ENCODE peak calls at places on chromosomes 4 and X, in ten cellular contexts. K is mesenchymal stem cell; M is thoracic aorta; S is breast epithelium; L is right lobe of liver; Q is naive thymus-derived CD4-positive, alpha-beta T cell; T is psoas muscle; N is transverse colon; G is stomach; P is neuronal stem cell. U is an unnamed sample.

GRCh38 chrX:137052641-137053235 is 18.9 kb upstream of the GPR101 start:
- DNase-seq in Q (no peak), N (no peak), L (no peak), P (no peak), K (no peak), G (no peak), M (no peak), S (no peak), T (no peak), U (no peak)

GRCh38 chr4:43089730-43090129 is 197.2 kb downstream of the GRXCR1 start:
- DNase-seq in N (no peak), S (no peak), L (no peak), P (no peak), M (no peak), Q (no peak), K (no peak), T (no peak), G (no peak), U (no peak)

GRCh38 chr4:55993994-55994657 is 45.4 kb downstream of the CEP135 start:
- DNase-seq in K (no peak), S (no peak), M (no peak), Q (no peak), G (no peak), N (no peak), L (no peak), T (no peak), P (no peak), U (no peak)

GRCh38 chrX:39484159-39484558 is 613.6 kb downstream of the BCOR start:
- DNase-seq in N (no peak), G (no peak), M (no peak), T (no peak), P (no peak), S (no peak), K (no peak), Q (no peak), L (no peak), U (no peak)

GRCh38 chr4:8765631-8766590 is 105.7 kb downstream of the HMX1 start:
- DNase-seq in P (no peak), M (no peak), K (no peak), T (peak; percentile 17), L (no peak), S (peak; percentile 43), N (no peak), G (no peak), Q (no peak), U (no peak)

GRCh38 chr4:78829296-78829695 is 53.1 kb downstream of the BMP2K start:
- DNase-seq in T (no peak), K (no peak), S (no peak), M (no peak), G (no peak), L (no peak), Q (no peak), N (no peak), P (no peak), U (no peak)

GRCh38 chrX:30888526-30889146 is 418 bp downstream of the TAB3 start:
- DNase-seq in M (no peak), K (peak; percentile 21), T (no peak), Q (peak; percentile 8), G (no peak), S (no peak), L (no peak), N (peak; percentile 14), P (no peak), U (no peak)

GRCh38 chr4:94877973-94878372 is 120.2 kb downstream of the BMPR1B start:
- DNase-seq in S (no peak), P (no peak), K (peak; percentile 43), T (no peak), N (no peak), Q (no peak), G (no peak), M (no peak), L (no peak), U (no peak)

GRCh38 chr4:71026086-71026485 is 32.6 kb downstream of the DCK start:
- DNase-seq in Q (no peak), T (no peak), G (no peak), K (peak; percentile 87), M (no peak), S (no peak), L (no peak), N (no peak), P (no peak), U (no peak)

GRCh38 chrX:72053508-72053907 is 78.2 kb downstream of the RTL5 start:
- DNase-seq in L (no peak), N (no peak), K (no peak), P (no peak), T (no peak), M (no peak), S (no peak), G (no peak), Q (no peak), U (no peak)

GRCh38 chr4:133150643-133151300 is 1.7 kb downstream of the PCDH10 start:
- DNase-seq in S (no peak), T (peak; percentile 52), Q (no peak), G (no peak), M (no peak), L (no peak), K (peak; percentile 38), N (no peak), P (no peak), U (no peak)

GRCh38 chrX:154596290-154596929 is 11.5 kb downstream of the CTAG1A start:
- DNase-seq in K (peak; percentile 31), T (no peak), Q (no peak), G (no peak), L (no peak), M (no peak), S (no peak), N (no peak), P (peak; percentile 31), U (no peak)

GRCh38 chr4:110737931-110738330 is 115.1 kb upstream of the PITX2 start:
- DNase-seq in Q (no peak), N (no peak), S (no peak), G (no peak), P (no peak), L (no peak), M (no peak), T (no peak), K (no peak), U (no peak)

GRCh38 chrX:40474205-40474626 is 106.6 kb upstream of the ATP6AP2 start:
- DNase-seq in N (no peak), Q (no peak), T (no peak), P (peak; percentile 65), G (peak; percentile 27), M (no peak), S (peak; percentile 57), K (peak; percentile 49), L (peak; percentile 40), U (peak; percentile 54)

GRCh38 chr4:69531251-69531650 is 35.5 kb upstream of the UGT2B4 start:
- DNase-seq in M (no peak), S (no peak), K (no peak), P (no peak), N (no peak), T (no peak), L (no peak), Q (no peak), G (no peak), U (no peak)

GRCh38 chr4:44632733-44633132 is 18.7 kb downstream of the YIPF7 start:
- DNase-seq in P (no peak), S (no peak), M (no peak), Q (no peak), T (no peak), L (no peak), G (no peak), K (no peak), N (no peak), U (no peak)

DNA sequence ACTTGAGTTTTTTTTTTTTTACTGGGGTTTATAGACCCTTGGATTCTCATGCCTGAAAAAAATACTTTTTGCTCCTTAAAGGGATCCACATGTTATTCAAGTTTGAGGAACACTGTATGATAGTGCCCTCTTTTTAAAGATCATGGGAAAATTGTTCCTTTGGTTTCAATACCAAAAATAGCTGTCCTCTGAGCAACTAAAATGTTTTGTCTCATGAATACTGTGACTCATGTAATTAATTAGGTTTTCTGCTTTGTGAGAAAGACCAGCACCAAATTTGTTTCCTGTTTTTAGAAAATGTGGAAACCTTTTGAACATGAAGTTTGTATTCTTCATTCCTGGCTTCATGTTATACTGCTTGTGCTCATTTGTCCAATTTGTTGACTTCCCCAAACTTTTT is 127.5 kb upstream of the SH3RF1 start:
- DNase-seq in N (no peak), G (no peak), S (no peak), M (no peak), P (no peak), T (no peak), L (no peak), K (peak; percentile 87), Q (no peak), U (no peak)
- H3K27ac ChIP-seq in N (no peak overlapping the region), G (no peak overlapping the region), S (no peak overlapping the region), M (no peak overlapping the region), P (no peak overlapping the region), T (no peak overlapping the region), L (no peak overlapping the region), K (no peak overlapping the region), Q (no peak overlapping the region), U (no peak overlapping the region)

DNA sequence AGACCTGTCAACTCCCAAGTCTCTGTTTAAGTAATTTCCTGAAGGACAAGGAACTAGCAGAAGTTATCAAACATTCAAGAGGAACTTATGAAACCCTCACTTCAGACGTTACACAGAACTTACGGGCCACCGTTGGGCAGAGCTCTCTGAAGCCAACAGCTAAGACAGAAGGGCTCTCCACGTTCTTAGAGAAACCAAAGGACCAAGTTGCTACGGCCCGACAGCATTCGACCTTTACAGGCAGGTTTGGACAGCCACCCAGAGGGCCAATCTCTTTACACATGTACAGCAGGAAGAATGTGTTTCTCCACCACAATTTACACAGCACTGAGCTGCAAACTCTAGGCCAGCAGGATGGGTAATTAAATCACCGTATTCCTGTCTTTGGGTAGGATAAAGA is 705.1 kb upstream of the GRID2 start:
- DNase-seq in K (no peak), S (no peak), M (no peak), G (no peak), Q (no peak), N (no peak), T (no peak), L (no peak), P (no peak), U (no peak)
- H3K36me3 ChIP-seq in K (no peaks in the 10 kb centered on the region), S (no peaks in the 10 kb centered on the region), M (no peaks in the 10 kb centered on the region), G (no peaks in the 10 kb centered on the region), Q (no peaks in the 10 kb centered on the region), N (no peaks in the 10 kb centered on the region), T (no peaks in the 10 kb centered on the region), L (no peaks in the 10 kb centered on the region), P (no peaks in the 10 kb centered on the region), U (no peaks in the 10 kb centered on the region)

DNA sequence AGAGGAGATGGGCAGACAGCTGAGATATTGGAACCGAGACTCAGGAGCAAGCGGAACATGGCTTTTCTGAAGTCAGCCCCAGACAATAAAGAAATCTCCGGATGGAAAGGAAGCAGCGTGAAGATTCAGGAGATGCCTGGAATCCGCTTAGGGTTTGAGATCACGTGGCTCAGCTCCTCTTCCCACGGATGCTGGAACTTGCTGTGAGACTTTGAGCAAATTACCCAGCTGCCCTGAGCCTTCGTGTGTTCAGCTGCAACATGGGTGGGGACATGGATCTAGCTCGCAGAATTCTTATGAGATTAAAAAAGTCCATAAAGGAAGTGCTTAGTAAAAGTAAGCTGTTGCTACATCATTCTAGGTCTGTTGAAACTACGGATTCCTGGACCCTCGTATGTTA is 55.8 kb upstream of the STIM2 start:
- DNase-seq in G (no peak), Q (no peak), N (no peak), S (no peak), K (no peak), M (no peak), L (no peak), T (no peak), P (no peak), U (no peak)
- H3K4me3 ChIP-seq in G (no peak overlapping the region), Q (no peak overlapping the region), N (no peak overlapping the region), S (no peak overlapping the region), K (no peak overlapping the region), M (no peak overlapping the region), L (no peak overlapping the region), T (no peak overlapping the region), P (no peak overlapping the region), U (no peak overlapping the region)

GRCh38 chr4:183986645-183987528 is 81.8 kb downstream of the STOX2 start:
- DNase-seq in S (no peak), N (no peak), Q (no peak), G (no peak), K (no peak), P (no peak), L (no peak), M (no peak), T (no peak), U (no peak)
- H3K27ac ChIP-seq in S (peak overlapping the region; percentile 73), N (peak overlapping the region; percentile 80), Q (no peak overlapping the region), G (peak overlapping the region; percentile 75), K (no peak overlapping the region), P (peak overlapping the region; percentile 86), L (no peak overlapping the region), M (peak overlapping the region; percentile 57), T (peak overlapping the region; percentile 82), U (peak overlapping the region; percentile 37)